ENCODE peak calls at places on chromosomes 12 and 14, in five cellular contexts. L, Y, S, G and Q are unnamed samples.

GRCh38 chr12:75744607-75745256 is 233.3 kb upstream of the KRR1 start:
- DNase-seq in L (no peak), Y (no peak), S (no peak), G (no peak), Q (no peak)

GRCh38 chr12:4791497-4791896 is 71.3 kb downstream of the GALNT8 start:
- DNase-seq in L (no peak), Y (no peak), S (no peak), G (no peak), Q (no peak)

GRCh38 chr12:107436836-107437235 is 248.8 kb upstream of the PWP1 start:
- DNase-seq in L (no peak), Y (no peak), S (no peak), G (no peak), Q (no peak)

GRCh38 chr14:99521176-99522024 is 40.2 kb downstream of the CCNK start:
- DNase-seq in L (no peak), Y (no peak), S (no peak), G (no peak), Q (no peak)

GRCh38 chr12:126389215-126389841 is 1324.1 kb downstream of the AACS start:
- DNase-seq in L (no peak), Y (peak), S (no peak), G (no peak), Q (peak)

GRCh38 chr12:10718279-10718821 is 4.8 kb downstream of the YBX3 start:
- DNase-seq in L (no peak), Y (peak), S (no peak), G (no peak), Q (peak)

GRCh38 chr14:92443167-92443566 is 70.4 kb upstream of the RIN3 start:
- DNase-seq in L (no peak), Y (no peak), S (no peak), G (no peak), Q (no peak)

GRCh38 chr12:34303091-34303870 is 281.0 kb downstream of the ALG10 start:
- DNase-seq in L (no peak), Y (no peak), S (no peak), G (no peak), Q (no peak)

GRCh38 chr12:24615967-24616411 is 332.9 kb downstream of the BCAT1 start:
- DNase-seq in L (no peak), Y (peak), S (no peak), G (no peak), Q (no peak)

GRCh38 chr14:60649815-60650381 is 621 bp upstream of the SIX1 start:
- DNase-seq in L (no peak), Y (peak), S (no peak), G (no peak), Q (peak)

GRCh38 chr14:72186461-72187035 is 254.3 kb downstream of the RGS6 start:
- DNase-seq in L (no peak), Y (no peak), S (no peak), G (no peak), Q (no peak)

GRCh38 chr12:53174881-53175491 is 5.5 kb upstream of the ZNF740 start:
- DNase-seq in L (peak), Y (peak), S (no peak), G (no peak), Q (peak)

GRCh38 chr12:103442822-103443221 is 52.9 kb downstream of the C12orf42 start:
- DNase-seq in L (no peak), Y (no peak), S (no peak), G (no peak), Q (no peak)

GRCh38 chr14:103057028-103057371 is 349 bp downstream of the CDC42BPB start:
- DNase-seq in L (no peak), Y (peak), S (no peak), G (peak), Q (no peak)